ENCODE peak calls at places on chromosome X, in five cellular contexts. O is H9, U is RWPE1, V is dorsolateral prefrontal cortex, X is tibial artery. I is an unnamed sample.

GRCh38 chrX:136819026-136819425 is 38.3 kb upstream of the ARHGEF6 start:
- DNase-seq in U (no peak), X (no peak), V (no peak), O (no peak), I (no peak)

GRCh38 chrX:123422875-123423274 is 238.8 kb downstream of the GRIA3 start:
- DNase-seq in V (no peak), O (no peak), U (no peak), X (peak), I (peak)

GRCh38 chrX:16484338-16484737 is 165.6 kb upstream of the S100G start:
- DNase-seq in O (no peak), X (no peak), U (peak), V (no peak), I (peak)

GRCh38 chrX:133985164-133986007 is at the start of gene GPC3:
- DNase-seq in X (no peak), O (peak), U (peak), V (peak), I (no peak)

GRCh38 chrX:127649011-127649410 is 403.2 kb downstream of the ACTRT1 start:
- DNase-seq in O (no peak), V (no peak), U (no peak), X (no peak), I (no peak)

GRCh38 chrX:151977923-151978322 is 3.4 kb upstream of the GABRE start:
- DNase-seq in O (no peak), U (no peak), X (no peak), V (no peak), I (no peak)

GRCh38 chrX:100478714-100479113 is 68.6 kb upstream of the PCDH19 start:
- DNase-seq in X (no peak), V (no peak), O (no peak), U (no peak), I (no peak)

GRCh38 chrX:113412106-113412505 is 571.5 kb upstream of the AMOT start:
- DNase-seq in U (no peak), V (no peak), O (no peak), X (no peak), I (no peak)

GRCh38 chrX:9566150-9566621 is 101.3 kb downstream of the TBL1X start:
- DNase-seq in U (peak), O (no peak), V (peak), X (peak), I (no peak)

GRCh38 chrX:522456-522855 is 108.1 kb upstream of the SHOX start:
- DNase-seq in V (no peak), U (no peak), O (no peak), X (no peak), I (no peak)

GRCh38 chrX:131199086-131199485 is 90.0 kb downstream of the IGSF1 start:
- DNase-seq in V (no peak), X (no peak), O (no peak), U (peak), I (no peak)

GRCh38 chrX:150329888-150330287 is 33.2 kb upstream of the MAMLD1 start:
- DNase-seq in X (no peak), V (no peak), O (no peak), U (no peak), I (no peak)

GRCh38 chrX:20315140-20315539 is 48.4 kb upstream of the RPS6KA3 start:
- DNase-seq in U (peak), X (no peak), V (no peak), O (no peak), I (no peak)

GRCh38 chrX:2320580-2321327 is 180.0 kb downstream of the DHRSX start:
- DNase-seq in O (no peak), V (no peak), X (no peak), U (no peak), I (no peak)

GRCh38 chrX:22135994-22136684 is 104.0 kb downstream of the PHEX start:
- DNase-seq in V (peak), U (peak), X (peak), O (no peak), I (no peak)

GRCh38 chrX:129716507-129716906 is 22.3 kb upstream of the XPNPEP2 start:
- DNase-seq in X (no peak), U (no peak), V (no peak), O (no peak), I (no peak)

GRCh38 chrX:108123591-108124366 is 32.2 kb downstream of the ATG4A start:
- DNase-seq in O (no peak), U (no peak), X (no peak), V (no peak), I (no peak)

GRCh38 chrX:101081257-101081656 is 2.6 kb downstream of the TMEM35A start:
- DNase-seq in X (no peak), V (no peak), U (no peak), O (no peak), I (no peak)

GRCh38 chrX:110173192-110174175 is 144.4 kb downstream of the AMMECR1 start:
- DNase-seq in U (no peak), O (no peak), X (no peak), V (no peak), I (no peak)

GRCh38 chrX:40083979-40084359 is 13.8 kb downstream of the BCOR start:
- DNase-seq in O (no peak), U (no peak), X (no peak), V (no peak), I (no peak)
- H3K27ac ChIP-seq in O (no peak), U (peak), X (peak), V (no peak), I (peak)

GRCh38 chrX:42437211-42437610 is 340.8 kb downstream of the PPP1R2C start:
- DNase-seq in O (no peak), X (no peak), U (no peak), V (no peak), I (no peak)

DNA sequence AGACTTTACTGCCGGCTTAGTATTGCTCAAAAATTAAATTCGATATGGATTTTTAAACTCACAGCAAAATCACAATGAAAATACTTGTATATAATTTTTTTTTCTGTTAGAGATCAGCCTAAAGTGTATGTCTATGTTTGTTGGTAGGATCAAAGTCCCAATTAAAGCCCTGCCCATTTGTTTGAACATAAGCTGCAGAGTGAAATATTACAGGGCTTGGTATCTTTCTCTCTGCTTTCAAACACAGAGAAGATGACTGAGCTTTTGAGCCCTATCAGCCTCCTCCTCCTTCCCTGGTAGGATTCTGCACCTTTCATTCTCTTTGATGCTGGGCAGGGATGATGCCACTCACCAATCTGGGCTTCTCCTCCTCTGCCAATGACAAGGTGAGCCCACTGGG is 345.4 kb downstream of the PPP1R2C start:
- DNase-seq in V (no peak), O (no peak), U (no peak), X (no peak), I (no peak)
- TF ChIP-seq CTCF in V (no peak), O (no peak), U (no peak), X (no peak), I (no peak)

GRCh38 chrX:66233206-66233605 is 69.2 kb downstream of the HEPH start:
- DNase-seq in X (no peak), U (no peak), O (no peak), V (no peak), I (no peak)

DNA sequence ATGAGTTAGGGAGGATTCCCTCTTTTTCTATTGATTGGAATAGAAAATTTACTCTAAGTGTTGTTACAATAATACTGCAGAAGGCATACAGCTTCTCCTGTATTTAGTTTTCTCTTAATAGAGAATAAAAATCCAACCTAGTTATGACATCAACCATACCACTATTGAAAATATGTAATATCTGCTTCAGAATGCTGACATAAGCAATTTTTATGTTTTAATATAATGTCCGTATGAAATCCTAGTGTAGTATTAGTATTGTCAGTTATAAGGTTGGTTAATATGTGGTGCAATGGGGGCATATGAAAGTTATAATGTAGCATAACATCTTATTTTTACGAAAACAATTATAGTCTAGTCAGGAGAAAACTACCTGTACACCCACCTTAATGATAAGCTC is 68.2 kb downstream of the HEPH start:
- DNase-seq in X (no peak), O (no peak), U (no peak), V (no peak), I (no peak)
- H3K27ac ChIP-seq in X (no peak), O (no peak), U (no peak), V (no peak), I (no peak)

GRCh38 chrX:67779099-67779498 is 235.3 kb downstream of the AR start:
- DNase-seq in U (no peak), X (no peak), V (no peak), O (no peak), I (no peak)

GRCh38 chrX:67784712-67785111 is 240.9 kb downstream of the AR start:
- DNase-seq in U (no peak), O (no peak), X (no peak), V (no peak), I (no peak)

GRCh38 chrX:67777148-67777547 is 233.3 kb downstream of the AR start:
- DNase-seq in V (no peak), X (no peak), O (no peak), U (no peak), I (no peak)

GRCh38 chrX:67780694-67781109 is 236.9 kb downstream of the AR start:
- DNase-seq in X (peak), O (no peak), U (peak), V (peak), I (no peak)

GRCh38 chrX:67781132-67781531 is 237.3 kb downstream of the AR start:
- DNase-seq in V (no peak), O (no peak), U (no peak), X (peak), I (no peak)
- TF ChIP-seq CTCF in V (no peak), O (no peak), U (no peak), X (peak), I (peak)

GRCh38 chrX:18994713-18995112 is 10.8 kb upstream of the PHKA2 start:
- DNase-seq in X (no peak), O (no peak), V (no peak), U (peak), I (no peak)

GRCh38 chrX:18998653-18999052 is 14.7 kb upstream of the PHKA2 start:
- DNase-seq in V (no peak), U (no peak), O (no peak), X (no peak), I (no peak)

GRCh38 chrX:18995216-18995615 is 11.3 kb upstream of the PHKA2 start:
- DNase-seq in U (peak), O (no peak), V (no peak), X (no peak), I (no peak)

GRCh38 chrX:18997916-18998315 is 14.0 kb upstream of the PHKA2 start:
- DNase-seq in V (no peak), U (no peak), X (no peak), O (peak), I (no peak)

GRCh38 chrX:18996536-18996935 is 12.6 kb upstream of the PHKA2 start:
- DNase-seq in O (no peak), V (no peak), U (no peak), X (no peak), I (no peak)
- H3K27ac ChIP-seq in O (no peak), V (no peak), U (no peak), X (no peak), I (no peak)

GRCh38 chrX:51614353-51614752 is 4.4 kb downstream of the CENPVL3 start:
- DNase-seq in X (no peak), O (peak), U (peak), V (no peak), I (peak)
- TF ChIP-seq CTCF in X (no peak), O (peak), U (peak), V (no peak), I (peak)

GRCh38 chrX:47581731-47582647 is at the start of gene TIMP1:
- DNase-seq in V (peak), U (peak), O (peak), X (peak), I (no peak)
- H3K27ac ChIP-seq in V (peak), U (peak), O (no peak), X (peak), I (peak)

I was measured in Panc1.